ENCODE peak calls at places on chromosome 9, in four cellular contexts. P is GM23338, M is non-pigmented ciliary epithelial cell, A is pancreas. Z is an unnamed sample.

GRCh38 chr9:134634667-134635230 is 6.9 kb upstream of the COL5A1 start:
- DNase-seq in P (no peak), M (no peak), A (peak), Z (no peak)

GRCh38 chr9:88388886-88389617 is 808 bp downstream of the SPIN1 start:
- DNase-seq in P (peak), M (no peak), A (no peak), Z (peak)

GRCh38 chr9:136629879-136630661 is 32.6 kb upstream of the EGFL7 start:
- DNase-seq in P (peak), M (no peak), A (peak), Z (peak)

GRCh38 chr9:136516191-136516654 is 29.6 kb downstream of the NOTCH1 start:
- DNase-seq in P (no peak), M (no peak), A (no peak), Z (no peak)

GRCh38 chr9:18437315-18438200 is 36.4 kb upstream of the ADAMTSL1 start:
- DNase-seq in P (peak), M (no peak), A (peak), Z (no peak)

GRCh38 chr9:121376214-121376830 is 6.3 kb upstream of the STOM start:
- DNase-seq in P (no peak), M (no peak), A (no peak), Z (no peak)

GRCh38 chr9:93061791-93062299 is 3.3 kb downstream of the SUSD3 start:
- DNase-seq in P (peak), M (no peak), A (no peak), Z (no peak)

GRCh38 chr9:132169672-132170392 is 8.0 kb downstream of the NTNG2 start:
- DNase-seq in P (peak), M (no peak), A (peak), Z (peak)

GRCh38 chr9:125241863-125242739 is 958 bp upstream of the HSPA5 start:
- DNase-seq in P (no peak), M (no peak), A (peak), Z (no peak)

GRCh38 chr9:3783156-3783555 is 257.4 kb upstream of the RFX3 start:
- DNase-seq in P (no peak), M (no peak), A (no peak), Z (no peak)

GRCh38 chr9:132161743-132162187 is at the start of gene NTNG2:
- DNase-seq in P (no peak), M (no peak), A (no peak), Z (no peak)

GRCh38 chr9:131037336-131038255 is 28.6 kb downstream of the LAMC3 start:
- DNase-seq in P (no peak), M (no peak), A (no peak), Z (no peak)

GRCh38 chr9:35748858-35749514 is at the start of the genes GBA2 and RGP1:
- DNase-seq in P (peak), M (no peak), A (peak), Z (peak)

GRCh38 chr9:24801344-24801743 is 255.6 kb upstream of the IZUMO3 start:
- DNase-seq in P (no peak), M (no peak), A (no peak), Z (no peak)

GRCh38 chr9:92721548-92721947 is 43.1 kb downstream of the BICD2 start:
- DNase-seq in P (no peak), M (no peak), A (no peak), Z (no peak)

GRCh38 chr9:107387401-107387800 is 102.2 kb downstream of the KLF4 start:
- DNase-seq in P (no peak), M (no peak), A (peak), Z (no peak)

GRCh38 chr9:88722753-88723152 is 187.8 kb downstream of the NXNL2 start:
- DNase-seq in P (peak), M (no peak), A (no peak), Z (peak)

GRCh38 chr9:131237931-131238401 is 38.3 kb downstream of the FAM78A start:
- DNase-seq in P (peak), M (peak), A (peak), Z (peak)

GRCh38 chr9:12930906-12931305 is 156.1 kb downstream of the LURAP1L start:
- DNase-seq in P (no peak), M (no peak), A (no peak), Z (no peak)

GRCh38 chr9:85899388-85899787 is 41.6 kb upstream of the NAA35 start:
- DNase-seq in P (no peak), M (no peak), A (no peak), Z (no peak)

GRCh38 chr9:136012651-136013050 is 51.5 kb upstream of the UBAC1 start:
- DNase-seq in P (no peak), M (peak), A (peak), Z (no peak)

GRCh38 chr9:117555964-117556629 is 141.2 kb upstream of the ASTN2 start:
- DNase-seq in P (peak), M (no peak), A (peak), Z (peak)

GRCh38 chr9:108852089-108852488 is 3.7 kb downstream of the ACTL7B start:
- DNase-seq in P (no peak), M (no peak), A (no peak), Z (no peak)

GRCh38 chr9:105978336-105978735 is 284.0 kb downstream of the TMEM38B start:
- DNase-seq in P (no peak), M (no peak), A (no peak), Z (no peak)

GRCh38 chr9:127194881-127195713 is 69.5 kb upstream of the GARNL3 start:
- DNase-seq in P (peak), M (no peak), A (no peak), Z (no peak)

GRCh38 chr9:34648673-34649072 is 2.2 kb downstream of the GALT start:
- DNase-seq in P (no peak), M (no peak), A (no peak), Z (no peak)

GRCh38 chr9:64773491-64773931 is 511.5 kb downstream of the FOXD4L5 start:
- DNase-seq in P (peak), M (no peak), A (no peak), Z (no peak)